ENCODE peak calls at places on chromosomes 6 and 20, in four cellular contexts. T is A549, H is K562, W is H1. J is an unnamed sample.

GRCh38 chr20:34155864-34156263 is 43.8 kb upstream of the EIF2S2 start:
- DNase-seq in T (no peak), H (no peak), W (no peak), J (no peak)

GRCh38 chr6:9745476-9745875 is 669.4 kb downstream of the TFAP2A start:
- DNase-seq in T (no peak), H (no peak), W (no peak), J (no peak)

GRCh38 chr6:41191569-41191968 is 9.4 kb downstream of the TREML2 start:
- DNase-seq in T (peak), H (peak), W (peak), J (peak)

GRCh38 chr20:23584434-23585199 is 16.3 kb upstream of the CST9L start:
- DNase-seq in T (no peak), H (no peak), W (peak), J (no peak)

GRCh38 chr6:128492386-128492785 is 28.0 kb downstream of the PTPRK start:
- DNase-seq in T (no peak), H (no peak), W (no peak), J (no peak)

GRCh38 chr6:158068156-158068892 is 86.7 kb downstream of the SYNJ2 start:
- DNase-seq in T (no peak), H (no peak), W (no peak), J (no peak)

GRCh38 chr6:12490376-12490903 is 200.3 kb downstream of the EDN1 start:
- DNase-seq in T (no peak), H (no peak), W (no peak), J (no peak)

GRCh38 chr6:65199121-65199520 is 507.9 kb downstream of the EYS start:
- DNase-seq in T (no peak), H (no peak), W (no peak), J (no peak)

GRCh38 chr6:43665376-43665775 is 20.5 kb downstream of the RSPH9 start:
- DNase-seq in T (no peak), H (no peak), W (no peak), J (no peak)

GRCh38 chr6:30926644-30927043 is 5.3 kb downstream of the SFTA2 start:
- DNase-seq in T (no peak), H (no peak), W (no peak), J (no peak)

GRCh38 chr20:42191140-42191860 is 573.1 kb upstream of the CHD6 start:
- DNase-seq in T (no peak), H (no peak), W (no peak), J (no peak)

GRCh38 chr20:41169791-41170351 is 32.5 kb downstream of the PLCG1 start:
- DNase-seq in T (no peak), H (no peak), W (no peak), J (no peak)

GRCh38 chr6:143607168-143607567 is 70.6 kb upstream of the PHACTR2 start:
- DNase-seq in T (no peak), H (no peak), W (no peak), J (no peak)

GRCh38 chr6:169990095-169991030 is 238.9 kb downstream of the ERMARD start:
- DNase-seq in T (no peak), H (no peak), W (no peak), J (no peak)

GRCh38 chr6:39929733-39930461 is 4.4 kb downstream of the MOCS1 start:
- DNase-seq in T (no peak), H (no peak), W (no peak), J (no peak)

GRCh38 chr6:26311012-26311384 is 54.0 kb upstream of the BTN3A2 start:
- DNase-seq in T (no peak), H (no peak), W (peak), J (no peak)

GRCh38 chr6:154329350-154330170 is 27.0 kb downstream of the IPCEF1 start:
- DNase-seq in T (no peak), H (no peak), W (no peak), J (no peak)

GRCh38 chr6:43335469-43335868 is 26.8 kb upstream of the CRIP3 start:
- DNase-seq in T (no peak), H (no peak), W (no peak), J (no peak)

GRCh38 chr6:18349350-18349749 is 37.8 kb upstream of the RNF144B start:
- DNase-seq in T (no peak), H (no peak), W (no peak), J (no peak)

GRCh38 chr6:110039996-110040383 is 61.9 kb downstream of the GPR6 start:
- DNase-seq in T (no peak), H (no peak), W (peak), J (peak)
- H3K4me3 ChIP-seq in T (peak), H (no peak), W (peak), J (peak)

GRCh38 chr20:5511082-5511481 is 194.3 kb upstream of the PROKR2 start:
- DNase-seq in T (no peak), H (no peak), W (no peak), J (no peak)

GRCh38 chr20:5509803-5510202 is 193.0 kb upstream of the PROKR2 start:
- DNase-seq in T (no peak), H (no peak), W (no peak), J (no peak)

GRCh38 chr20:5511505-5511904 is 194.8 kb upstream of the PROKR2 start:
- DNase-seq in T (no peak), H (no peak), W (no peak), J (no peak)

GRCh38 chr20:5511930-5512329 is 195.2 kb upstream of the PROKR2 start:
- DNase-seq in T (no peak), H (no peak), W (no peak), J (no peak)

DNA sequence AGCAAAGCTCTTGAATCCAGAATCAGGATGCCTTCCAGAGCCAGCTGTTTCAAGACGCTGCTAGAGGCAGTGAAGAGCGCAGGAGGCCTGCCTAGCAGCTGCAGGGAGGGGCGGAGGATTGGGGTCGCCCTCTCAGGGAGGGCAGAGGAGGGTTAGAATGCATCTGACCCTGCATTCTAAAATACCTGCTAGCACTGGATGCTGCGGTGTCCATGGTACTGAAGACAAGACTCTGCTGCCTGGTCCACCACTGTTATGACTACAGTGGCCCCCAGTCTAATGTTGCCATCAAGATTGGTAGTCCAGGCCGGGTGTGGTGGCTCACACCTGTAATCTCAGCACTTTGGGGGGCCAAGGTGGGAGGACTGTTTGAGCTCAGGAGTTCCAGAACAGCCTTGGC is 193.7 kb upstream of the PROKR2 start:
- DNase-seq in T (no peak), H (no peak), W (peak), J (no peak)
- TF ChIP-seq CEBPB in T (no peak), H (no peak), W (no peak), J (no peak)

DNA sequence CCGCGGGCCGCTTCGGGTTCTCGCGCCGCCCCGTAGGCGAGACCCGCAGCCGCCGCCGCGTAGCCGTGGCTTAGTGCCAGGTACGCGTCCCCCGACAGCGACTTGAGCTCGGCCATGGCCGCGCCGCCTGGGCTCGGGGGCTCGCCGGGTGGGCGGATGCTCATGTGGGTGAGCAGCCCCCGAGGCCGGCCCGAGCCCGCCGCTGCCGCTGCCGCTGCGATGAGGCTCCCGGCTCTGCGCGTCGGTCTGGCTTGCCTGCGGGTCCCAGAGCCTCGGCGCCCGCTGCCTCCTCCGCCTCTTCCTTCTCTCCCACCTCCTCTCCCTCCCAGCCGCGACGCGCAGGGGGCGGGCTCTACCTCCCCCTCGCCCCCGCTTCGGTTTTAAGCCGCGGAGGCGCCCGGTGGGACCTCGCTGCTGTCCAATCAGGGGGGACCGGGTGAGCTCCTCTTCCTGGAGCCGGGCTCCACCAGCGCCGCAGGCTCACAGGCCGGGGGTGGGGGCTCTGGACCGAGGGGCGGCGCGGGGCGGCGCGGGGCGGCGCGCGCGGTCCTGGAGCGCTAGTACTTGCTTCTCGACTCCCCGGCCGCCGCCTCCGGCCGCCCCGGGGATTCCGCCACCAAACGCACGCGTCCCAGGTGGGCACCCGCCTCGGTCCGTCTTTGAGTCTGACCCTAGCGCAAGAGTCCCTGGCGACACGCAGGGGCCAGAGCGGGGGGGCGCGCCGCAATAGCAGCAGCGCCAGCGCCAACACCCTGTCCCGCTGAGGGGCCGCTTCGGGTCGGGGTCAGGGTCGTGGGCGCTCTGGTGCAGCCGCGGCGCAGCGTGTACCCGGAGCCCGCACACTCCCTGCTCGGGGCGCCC is at the start of gene BHLHE23:
- DNase-seq in T (no peak), H (no peak), W (peak), J (no peak)
- H3K4me3 ChIP-seq in T (peak), H (no peak), W (peak), J (no peak)

GRCh38 chr6:29926081-29926794 is 16.1 kb upstream of the HLA-A start:
- DNase-seq in T (no peak), H (no peak), W (peak), J (no peak)
- TF ChIP-seq CEBPB in T (no peak), H (no peak), W (no peak), J (no peak)

DNA sequence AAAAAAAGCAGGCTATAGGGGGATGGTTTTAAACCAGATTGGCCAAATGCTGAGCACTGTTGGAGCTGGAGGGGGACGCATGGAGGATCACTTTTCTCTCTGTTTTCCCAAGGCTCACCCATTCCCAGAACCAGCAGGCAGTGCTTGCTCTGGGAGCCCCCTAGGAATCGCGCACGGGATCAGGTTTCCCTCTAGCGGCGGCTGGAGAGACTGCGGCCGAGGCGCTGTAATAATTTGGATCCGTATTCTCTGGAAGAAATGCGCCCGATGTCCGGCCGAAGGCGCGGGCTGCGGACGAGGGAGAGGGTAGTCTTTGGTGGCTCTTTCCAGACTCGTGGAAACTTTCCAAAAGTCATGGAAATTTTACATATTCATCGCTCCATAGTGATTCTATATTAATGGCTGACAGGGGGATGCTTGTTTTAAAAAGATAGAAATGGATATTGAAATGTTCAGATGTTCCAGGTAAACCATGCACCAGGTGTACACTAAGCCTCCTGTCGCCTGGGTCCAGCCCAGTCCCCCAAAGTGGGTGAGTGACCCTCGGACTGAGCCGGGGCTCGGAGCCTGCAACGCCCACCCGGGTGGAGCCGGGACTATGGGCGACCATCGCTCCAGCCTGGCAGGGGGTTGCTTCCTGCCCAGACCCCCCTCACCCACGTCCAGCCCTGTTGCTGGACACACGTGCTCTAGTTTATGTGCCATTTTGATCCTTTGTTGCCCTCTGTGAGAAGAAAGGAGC is 78.7 kb upstream of the PHACTR3 start:
- DNase-seq in T (peak), H (peak), W (peak), J (peak)
- H3K4me3 ChIP-seq in T (no peak), H (no peak), W (peak), J (no peak)

DNA sequence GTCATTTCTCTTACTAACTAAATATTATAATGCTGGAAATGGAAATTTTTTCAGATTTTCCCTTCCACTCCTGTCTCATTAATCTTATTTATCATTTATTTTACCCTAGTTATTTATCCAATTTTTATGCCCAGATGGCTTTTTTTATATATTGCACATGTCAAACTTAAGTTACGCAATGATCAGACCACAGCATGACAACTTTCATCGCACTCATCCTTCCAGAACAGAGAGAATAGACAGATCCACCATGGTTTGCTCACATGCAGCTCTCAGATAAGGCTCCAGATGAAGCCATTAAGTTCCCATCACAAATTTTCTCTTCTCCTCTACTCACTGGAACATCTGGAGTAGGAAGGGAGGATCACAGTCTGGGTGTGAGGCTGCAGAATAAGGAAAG is 48.7 kb downstream of the MAP7 start:
- DNase-seq in T (no peak), H (no peak), W (no peak), J (no peak)
- TF ChIP-seq CEBPB in T (peak), H (peak), W (peak), J (no peak)

GRCh38 chr6:14266266-14266665 is 148.7 kb downstream of the CD83 start:
- DNase-seq in T (no peak), H (no peak), W (no peak), J (no peak)

GRCh38 chr6:14265049-14266021 is 147.8 kb downstream of the CD83 start:
- DNase-seq in T (no peak), H (no peak), W (peak), J (no peak)

GRCh38 chr6:14269434-14269833 is 151.9 kb downstream of the CD83 start:
- DNase-seq in T (no peak), H (no peak), W (peak), J (no peak)

GRCh38 chr6:14270142-14270893 is 152.7 kb downstream of the CD83 start:
- DNase-seq in T (no peak), H (no peak), W (peak), J (no peak)

GRCh38 chr6:14267885-14268660 is 150.5 kb downstream of the CD83 start:
- DNase-seq in T (no peak), H (no peak), W (peak), J (no peak)
- H3K4me3 ChIP-seq in T (no peak), H (no peak), W (no peak), J (no peak)

GRCh38 chr6:109008537-109008950 is 86.1 kb downstream of the SESN1 start:
- DNase-seq in T (no peak), H (no peak), W (no peak), J (no peak)
- TF ChIP-seq CEBPB in T (no peak), H (no peak), W (no peak), J (no peak)

GRCh38 chr20:63081351-63081750 is 74.6 kb upstream of the BHLHE23 start:
- DNase-seq in T (no peak), H (no peak), W (no peak), J (no peak)

GRCh38 chr20:63079971-63080370 is 73.2 kb upstream of the BHLHE23 start:
- DNase-seq in T (no peak), H (no peak), W (no peak), J (no peak)

GRCh38 chr20:63080411-63080810 is 73.6 kb upstream of the BHLHE23 start:
- DNase-seq in T (no peak), H (no peak), W (no peak), J (no peak)

GRCh38 chr20:63081831-63082230 is 75.1 kb upstream of the BHLHE23 start:
- DNase-seq in T (no peak), H (no peak), W (no peak), J (no peak)

GRCh38 chr20:63080811-63081210 is 74.0 kb upstream of the BHLHE23 start:
- DNase-seq in T (no peak), H (no peak), W (no peak), J (no peak)
- H3K4me3 ChIP-seq in T (no peak), H (no peak), W (no peak), J (no peak)

J was measured in HCT116.